ENCODE peak calls at places on chromosomes 13 and 19, in five cellular contexts. J is H1, N is fibroblast of mammary gland, G is PC-3, V is lung. W is an unnamed sample.

GRCh38 chr13:73870970-73871935 is 263.0 kb downstream of the KLF12 start:
- DNase-seq in N (peak), G (no peak), J (no peak), V (no peak), W (peak)

GRCh38 chr13:110817143-110817542 is 97.7 kb downstream of the ANKRD10 start:
- DNase-seq in J (no peak), V (no peak), N (no peak), G (no peak), W (no peak)

GRCh38 chr13:79749985-79750551 is 269.1 kb downstream of the NDFIP2 start:
- DNase-seq in N (peak), J (no peak), G (peak), V (peak), W (no peak)

GRCh38 chr13:64723735-64724134 is 2506.4 kb downstream of the PCDH9 start:
- DNase-seq in N (peak), V (no peak), J (no peak), G (peak), W (no peak)

GRCh38 chr13:31956944-31957644 is 74.5 kb upstream of the FRY start:
- DNase-seq in J (no peak), N (no peak), V (no peak), G (no peak), W (no peak)

GRCh38 chr13:30412351-30412750 is 9.9 kb upstream of the UBE2L5 start:
- DNase-seq in G (no peak), N (no peak), J (no peak), V (no peak), W (no peak)

GRCh38 chr19:10271543-10272086 is 695 bp downstream of the ICAM1 start:
- DNase-seq in V (peak), J (no peak), N (no peak), G (no peak), W (peak)

GRCh38 chr13:21069561-21070004 is 8.2 kb upstream of the LATS2 start:
- DNase-seq in J (no peak), G (peak), N (peak), V (no peak), W (no peak)

GRCh38 chr13:29465741-29466293 is 129.7 kb downstream of the SLC7A1 start:
- DNase-seq in G (peak), N (peak), V (no peak), J (no peak), W (no peak)

GRCh38 chr13:59409651-59410200 is 754.0 kb downstream of the DIAPH3 start:
- DNase-seq in J (peak), V (no peak), N (no peak), G (no peak), W (no peak)

GRCh38 chr19:54164369-54165068 is 5.0 kb upstream of the LENG1 start:
- DNase-seq in V (peak), J (peak), N (no peak), G (peak), W (peak)

GRCh38 chr19:29645911-29646310 is 19.4 kb upstream of the PLEKHF1 start:
- DNase-seq in N (peak), G (peak), J (no peak), V (no peak), W (peak)

GRCh38 chr19:21947775-21948174 is 63.0 kb downstream of the ZNF208 start:
- DNase-seq in V (no peak), J (peak), N (peak), G (no peak), W (peak)

DNA sequence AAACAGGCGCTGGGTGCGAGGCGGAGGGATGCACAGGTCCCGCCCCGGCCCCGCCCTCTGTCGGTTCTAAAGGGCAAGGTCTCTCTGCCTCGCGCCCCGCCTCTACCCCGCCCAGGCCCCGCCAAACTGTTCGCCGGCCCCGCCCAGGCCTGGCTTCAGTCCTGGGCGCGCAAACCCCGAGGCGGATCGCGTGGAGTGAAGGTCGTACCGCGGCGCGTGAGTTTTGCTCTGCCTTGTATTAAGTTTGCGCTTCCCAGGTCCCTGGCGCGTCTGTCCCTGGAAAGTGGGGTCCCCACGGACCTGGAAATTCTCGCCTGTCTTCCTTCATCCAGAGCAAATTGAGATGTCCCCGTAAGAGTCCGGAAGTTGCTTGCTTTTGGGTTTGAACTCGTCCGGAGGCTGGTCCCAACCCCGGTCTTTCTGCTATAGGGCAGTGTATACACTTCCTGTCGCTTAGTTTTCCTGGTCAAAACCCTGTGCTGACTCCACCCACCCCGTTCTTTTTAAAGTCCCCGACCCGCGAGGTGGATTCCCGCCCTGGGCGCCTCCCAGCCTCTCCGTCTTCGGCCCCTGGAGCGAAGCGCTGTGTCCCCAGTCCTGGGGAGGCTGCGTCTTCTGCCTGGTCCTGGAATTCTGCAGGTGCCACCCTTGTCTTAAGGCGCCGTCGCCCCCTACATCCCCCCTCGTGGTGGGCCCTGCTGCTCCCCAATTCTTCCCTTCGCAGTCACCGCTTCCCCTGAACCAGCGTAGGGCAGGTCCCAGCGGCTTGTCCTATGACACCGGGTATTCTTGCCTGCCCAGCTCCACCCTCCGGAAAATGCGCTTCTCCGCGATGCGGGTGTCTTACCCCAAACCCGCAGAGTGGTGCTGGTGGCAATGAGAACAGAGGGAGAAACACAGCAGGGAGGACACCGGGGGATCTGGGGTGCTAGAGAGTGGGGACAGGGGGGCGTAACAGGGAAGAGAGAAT is 8.6 kb downstream of the ZNF808 start:
- DNase-seq in N (peak), J (peak), V (peak), G (no peak), W (peak)
- H3K4me3 ChIP-seq in N (peak), J (peak), V (peak), G (no peak), W (peak)

DNA sequence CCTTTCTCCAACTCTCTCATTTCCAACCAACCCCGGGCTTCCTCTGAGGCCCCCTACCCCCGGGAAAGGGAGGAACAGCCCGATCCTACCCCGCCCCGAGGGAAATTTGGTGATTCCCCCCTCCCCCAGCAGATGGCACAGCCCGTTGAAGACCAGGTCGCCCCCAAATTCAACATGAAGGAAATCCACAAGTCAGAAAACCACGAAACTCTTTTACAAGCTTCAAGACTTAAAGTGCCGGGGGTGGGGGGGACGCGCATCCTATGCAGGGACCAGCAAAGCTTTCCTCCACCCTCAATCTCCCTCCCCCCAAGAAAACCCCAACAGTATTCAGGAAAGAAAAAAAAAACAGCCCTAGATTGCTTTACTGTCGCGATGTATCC is 1.8 kb downstream of the TCF3 start:
- DNase-seq in J (no peak), N (no peak), V (no peak), G (no peak), W (peak)
- H3K4me3 ChIP-seq in J (peak), N (peak), V (no peak), G (peak), W (peak)

DNA sequence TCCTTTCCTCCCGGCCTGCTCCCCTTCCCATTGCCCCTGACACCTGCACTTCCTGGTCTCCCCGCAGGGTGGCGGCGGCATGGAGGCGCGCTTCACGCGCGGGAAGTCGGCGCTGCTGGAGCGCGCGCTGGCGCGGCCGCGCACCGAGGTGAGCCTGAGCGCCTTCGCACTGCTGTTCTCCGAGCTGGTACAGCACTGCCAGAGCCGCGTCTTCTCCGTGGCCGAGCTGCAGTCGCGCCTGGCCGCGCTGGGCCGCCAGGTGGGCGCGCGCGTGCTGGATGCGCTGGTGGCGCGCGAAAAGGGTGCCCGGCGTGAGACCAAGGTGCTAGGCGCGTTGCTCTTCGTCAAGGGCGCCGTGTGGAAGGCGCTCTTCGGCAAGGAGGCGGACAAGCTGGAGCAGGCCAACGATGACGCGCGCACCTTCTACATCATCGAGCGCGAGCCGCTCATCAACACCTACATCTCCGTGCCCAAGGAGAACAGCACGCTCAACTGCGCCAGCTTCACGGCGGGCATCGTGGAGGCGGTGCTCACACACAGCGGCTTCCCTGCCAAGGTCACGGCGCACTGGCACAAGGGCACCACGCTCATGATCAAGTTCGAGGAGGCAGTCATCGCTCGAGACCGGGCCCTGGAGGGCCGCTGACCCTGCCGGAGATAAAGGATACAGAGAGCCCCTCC is 1.7 kb downstream of the TRAPPC5 start:
- DNase-seq in J (no peak), V (no peak), G (no peak), N (no peak), W (no peak)
- H3K4me3 ChIP-seq in J (peak), V (no peak), G (peak), N (peak), W (peak)

DNA sequence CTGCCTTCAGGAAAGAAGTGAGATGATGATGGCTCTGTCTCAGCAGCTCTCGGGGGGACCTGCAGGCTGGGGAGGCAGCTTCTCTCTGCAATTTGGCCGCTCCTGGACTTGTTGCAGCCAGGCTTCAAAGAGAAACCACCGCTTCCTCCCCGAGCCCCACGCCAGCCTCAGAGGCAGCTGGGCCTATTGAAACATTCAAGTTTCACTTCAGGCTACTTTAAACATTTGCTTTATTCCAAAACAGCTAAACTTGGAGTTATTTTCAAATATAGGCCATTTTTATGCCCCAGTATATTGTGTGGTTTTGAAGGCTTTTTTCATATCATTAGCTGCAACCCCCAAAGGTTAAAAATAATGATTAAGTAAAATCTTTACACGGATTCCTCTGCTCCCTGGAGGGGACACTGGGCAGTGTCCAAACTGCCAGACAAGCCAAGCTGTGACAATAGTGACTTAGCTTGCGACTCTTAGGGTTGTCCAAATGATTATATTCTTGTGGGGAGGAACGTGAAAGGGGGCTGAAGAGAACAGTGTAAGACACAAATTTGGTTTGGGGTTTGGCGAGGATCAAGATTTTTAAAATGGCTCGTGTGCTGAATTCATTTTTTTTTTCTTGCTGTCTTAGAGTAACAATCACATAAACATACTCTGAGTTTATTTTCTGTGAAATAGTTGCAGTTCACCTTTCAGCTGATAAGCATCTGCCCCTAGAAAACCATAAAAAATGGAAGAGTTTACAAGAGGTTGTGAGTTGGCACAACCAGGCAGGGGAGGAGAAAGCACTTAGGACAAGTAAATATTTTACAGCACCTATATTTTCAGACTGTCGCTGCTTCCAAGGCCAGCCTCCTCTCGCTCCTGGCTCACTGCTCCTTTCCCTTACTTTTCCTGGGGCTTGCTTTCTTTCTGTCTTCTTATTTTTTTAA is 330.6 kb downstream of the DLEU7 start:
- DNase-seq in N (peak), V (peak), J (no peak), G (peak), W (peak)
- H3K4me3 ChIP-seq in N (no peak), V (no peak), J (no peak), G (peak), W (peak)

GRCh38 chr19:19154768-19155494 is 15.1 kb downstream of the MEF2B start:
- DNase-seq in V (no peak), G (no peak), J (no peak), N (no peak), W (no peak)

GRCh38 chr19:19159534-19159933 is 10.5 kb downstream of the MEF2B start:
- DNase-seq in N (no peak), V (no peak), G (no peak), J (no peak), W (no peak)

GRCh38 chr19:19152668-19153384 is 14.5 kb upstream of the TMEM161A start:
- DNase-seq in N (no peak), J (no peak), V (no peak), G (no peak), W (no peak)

GRCh38 chr19:19157808-19158207 is 12.3 kb downstream of the MEF2B start:
- DNase-seq in J (no peak), G (no peak), N (no peak), V (no peak), W (no peak)

DNA sequence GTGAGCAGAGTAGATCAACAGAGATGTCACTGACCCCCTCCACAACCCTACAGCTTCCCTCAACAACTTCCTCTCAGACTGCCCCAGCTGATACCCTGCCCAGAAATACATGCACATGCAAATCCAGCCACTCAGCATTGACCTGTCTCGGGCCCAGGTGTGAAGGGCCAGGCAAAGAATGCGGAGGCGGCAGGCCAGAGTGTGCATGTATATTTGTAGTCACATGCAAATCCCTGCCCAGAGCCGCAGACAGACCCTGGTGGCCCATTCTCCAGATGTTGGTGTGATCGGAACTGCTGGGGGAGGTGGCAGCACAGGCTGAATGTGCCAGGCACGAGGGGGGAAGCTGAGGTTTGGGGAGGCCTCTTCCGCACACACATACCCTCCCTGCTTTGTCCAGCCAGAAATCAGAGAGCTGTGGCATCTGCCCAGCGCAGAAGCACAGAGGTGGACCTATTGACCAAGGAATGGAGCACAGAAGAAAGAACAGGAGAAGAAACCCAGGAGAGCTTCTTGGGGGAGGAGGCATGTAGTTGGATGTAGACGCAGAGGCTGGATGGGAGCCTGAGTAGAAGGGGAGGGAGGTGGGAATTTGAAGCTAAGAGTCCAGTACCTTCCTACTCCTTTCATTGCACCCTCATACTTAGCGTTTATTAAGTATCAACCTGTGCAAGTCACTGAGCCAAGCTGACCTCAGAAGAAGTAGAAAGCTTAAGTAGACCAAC is 14.4 kb downstream of the MEF2B start:
- DNase-seq in J (no peak), G (no peak), V (no peak), N (no peak), W (peak)
- H3K4me3 ChIP-seq in J (no peak), G (no peak), V (no peak), N (no peak), W (no peak)

GRCh38 chr19:49559928-49560327 is 20.4 kb downstream of the NOSIP start:
- DNase-seq in N (no peak), G (no peak), V (no peak), J (no peak), W (no peak)

GRCh38 chr19:49557641-49558325 is 22.6 kb downstream of the NOSIP start:
- DNase-seq in N (no peak), G (no peak), V (no peak), J (no peak), W (no peak)

GRCh38 chr19:49558591-49558990 is 21.8 kb downstream of the NOSIP start:
- DNase-seq in J (no peak), V (no peak), G (no peak), N (no peak), W (no peak)

GRCh38 chr19:49559443-49559842 is 20.9 kb downstream of the NOSIP start:
- DNase-seq in N (no peak), V (no peak), J (no peak), G (no peak), W (no peak)

GRCh38 chr19:49560358-49560900 is 19.9 kb downstream of the NOSIP start:
- DNase-seq in J (no peak), G (no peak), N (no peak), V (no peak), W (no peak)
- H3K4me3 ChIP-seq in J (no peak), G (no peak), N (no peak), V (no peak), W (no peak)

DNA sequence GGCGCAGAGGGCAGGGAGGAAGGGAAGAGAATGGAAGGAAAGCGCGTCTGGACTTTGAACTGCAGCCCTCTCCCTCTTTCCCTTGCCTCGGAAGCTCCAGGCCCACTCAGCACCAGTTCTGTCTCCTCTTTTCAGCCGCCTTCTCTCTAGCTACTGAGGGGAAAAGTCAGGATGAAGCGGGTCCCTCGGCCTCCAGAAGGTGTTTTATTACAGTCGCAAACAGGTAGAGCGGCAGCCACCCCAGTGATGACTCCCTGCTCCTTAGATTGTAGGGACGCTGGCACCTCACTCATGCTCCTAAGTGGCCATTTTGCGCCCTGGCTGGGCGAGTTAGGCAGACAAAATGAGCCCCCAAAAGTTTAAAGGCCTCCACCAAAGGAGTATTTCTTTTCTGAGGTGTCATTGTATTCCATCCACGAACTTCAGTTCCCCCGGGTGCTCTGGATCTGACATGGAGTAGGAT is 947 bp upstream of the STK24 start:
- DNase-seq in V (no peak), G (no peak), N (no peak), J (no peak), W (no peak)
- H3K4me3 ChIP-seq in V (peak), G (peak), N (peak), J (peak), W (peak)

GRCh38 chr13:106530907-106531520 is 4.4 kb downstream of the EFNB2 start:
- DNase-seq in G (peak), J (no peak), V (no peak), N (no peak), W (no peak)
- H3K4me3 ChIP-seq in G (peak), J (peak), V (peak), N (no peak), W (no peak)

GRCh38 chr19:4090351-4091220 is 23.9 kb upstream of the ZBTB7A start:
- DNase-seq in V (no peak), N (no peak), J (no peak), G (no peak), W (no peak)
- H3K4me3 ChIP-seq in V (no peak), N (no peak), J (no peak), G (no peak), W (no peak)